ENCODE peak calls at places on chromosomes 3 and 15, in six cellular contexts. U is HFFc6; Q is NCI-H2171 treated with DMSO at 0.1 percent for 48 hours; A is activated CD8-positive, alpha-beta T cell treated with anti-CD3 and anti-CD28 coated beads for 36 hours; N is transverse colon; L is activated CD4-positive, alpha-beta T cell treated with anti-CD3 and anti-CD28 coated beads for 4 hours. W is an unnamed sample.

GRCh38 chr3:1439395-1439794 is 346.6 kb downstream of the CNTN6 start:
- DNase-seq in U (no peak), Q (peak; percentile 0), A (peak; percentile 30), N (peak; percentile 35), L (no peak), W (peak; percentile 25)

GRCh38 chr3:132343018-132343612 is 25.9 kb downstream of the ACP3 start:
- DNase-seq in U (peak; percentile 52), Q (peak; percentile 51), A (peak; percentile 43), N (peak; percentile 17), L (peak; percentile 8), W (peak; percentile 55)

GRCh38 chr3:52534281-52535183 is 875 bp upstream of the NT5DC2 start:
- DNase-seq in U (peak; percentile 38), Q (no peak), A (no peak), N (no peak), L (no peak), W (peak; percentile 28)

GRCh38 chr3:81339040-81339845 is 422.2 kb downstream of the GBE1 start:
- DNase-seq in U (no peak), Q (peak; percentile 1), A (no peak), N (no peak), L (no peak), W (no peak)

GRCh38 chr15:72231847-72232461 is 964 bp upstream of the PKM start:
- DNase-seq in U (peak; percentile 80), Q (peak; percentile 68), A (peak; percentile 68), N (peak; percentile 59), L (peak; percentile 63), W (peak; percentile 69)

GRCh38 chr3:36729204-36730056 is 34.9 kb downstream of the DCLK3 start:
- DNase-seq in U (peak; percentile 62), Q (peak; percentile 62), A (no peak), N (no peak), L (no peak), W (no peak)

GRCh38 chr3:130354430-130354829 is 9.0 kb downstream of the COL6A5 start:
- DNase-seq in U (no peak), Q (no peak), A (no peak), N (no peak), L (no peak), W (no peak)

GRCh38 chr3:174951023-174951422 is 91.9 kb downstream of the NAALADL2 start:
- DNase-seq in U (peak; percentile 68), Q (no peak), A (no peak), N (no peak), L (no peak), W (no peak)

GRCh38 chr15:59997070-59997701 is 6.9 kb upstream of the FOXB1 start:
- DNase-seq in U (no peak), Q (no peak), A (peak; percentile 86), N (no peak), L (peak; percentile 59), W (no peak)

GRCh38 chr3:123348-123747 is 73.2 kb upstream of the CHL1 start:
- DNase-seq in U (no peak), Q (no peak), A (no peak), N (no peak), L (no peak), W (no peak)

GRCh38 chr3:197795200-197795599 is 4.1 kb downstream of the LRCH3 start:
- DNase-seq in U (peak; percentile 48), Q (no peak), A (no peak), N (no peak), L (no peak), W (no peak)

GRCh38 chr15:65963358-65963757 is 94.1 kb downstream of the RAB11A start:
- DNase-seq in U (no peak), Q (no peak), A (no peak), N (no peak), L (no peak), W (no peak)

GRCh38 chr15:32861741-32862140 is 143.9 kb downstream of the GREM1 start:
- DNase-seq in U (peak; percentile 57), Q (peak; percentile 8), A (no peak), N (peak; percentile 22), L (no peak), W (peak; percentile 37)

GRCh38 chr3:24199305-24199704 is 254.2 kb downstream of the NR1D2 start:
- DNase-seq in U (no peak), Q (no peak), A (no peak), N (no peak), L (no peak), W (no peak)

GRCh38 chr3:140994316-140994715 is 52.7 kb downstream of the SLC25A36 start:
- DNase-seq in U (no peak), Q (no peak), A (no peak), N (no peak), L (no peak), W (no peak)

GRCh38 chr3:124995460-124995994 is 60.3 kb downstream of the HEG1 start:
- DNase-seq in U (peak; percentile 18), Q (peak; percentile 28), A (peak; percentile 54), N (peak; percentile 65), L (peak; percentile 41), W (peak; percentile 54)

GRCh38 chr3:71684752-71685151 is 40.5 kb downstream of the EIF4E3 start:
- DNase-seq in U (peak; percentile 85), Q (no peak), A (no peak), N (no peak), L (no peak), W (peak; percentile 31)

GRCh38 chr3:46477145-46477544 is 12.4 kb upstream of the LTF start:
- DNase-seq in U (no peak), Q (no peak), A (no peak), N (no peak), L (no peak), W (no peak)

GRCh38 chr15:55969582-55969981 is 23.8 kb downstream of the NEDD4 start:
- DNase-seq in U (no peak), Q (no peak), A (no peak), N (no peak), L (no peak), W (no peak)

GRCh38 chr3:72274511-72275295 is 489.8 kb upstream of the PROK2 start:
- DNase-seq in U (peak; percentile 60), Q (peak; percentile 78), A (no peak), N (peak; percentile 74), L (no peak), W (peak; percentile 77)

GRCh38 chr3:97680210-97680609 is 84.3 kb upstream of the ARL6 start:
- DNase-seq in U (no peak), Q (no peak), A (no peak), N (no peak), L (no peak), W (no peak)

GRCh38 chr3:113310960-113311359 is 99.6 kb downstream of the BOC start:
- DNase-seq in U (no peak), Q (no peak), A (no peak), N (no peak), L (no peak), W (no peak)

GRCh38 chr15:78406016-78406590 is 31.9 kb upstream of the IREB2 start:
- DNase-seq in U (no peak), Q (no peak), A (no peak), N (no peak), L (no peak), W (no peak)

GRCh38 chr3:63450634-63451363 is 172.7 kb downstream of the SYNPR start:
- DNase-seq in U (no peak), Q (no peak), A (no peak), N (peak; percentile 19), L (no peak), W (peak; percentile 41)

GRCh38 chr3:76698136-76698535 is 341.8 kb upstream of the ROBO2 start:
- DNase-seq in U (no peak), Q (no peak), A (no peak), N (no peak), L (no peak), W (no peak)

GRCh38 chr3:124434176-124434575 is 296.1 kb upstream of the UMPS start:
- DNase-seq in U (no peak), Q (no peak), A (no peak), N (no peak), L (no peak), W (no peak)

GRCh38 chr15:68230157-68231100 is 901 bp upstream of the CLN6 start:
- DNase-seq in U (peak; percentile 20), Q (peak; percentile 49), A (peak; percentile 55), N (peak; percentile 30), L (no peak), W (no peak)

GRCh38 chr3:144444061-144444460 is 472.4 kb downstream of the DIPK2A start:
- DNase-seq in U (no peak), Q (no peak), A (no peak), N (no peak), L (no peak), W (no peak)

GRCh38 chr15:80550219-80550909 is 144.7 kb upstream of the ABHD17C start:
- DNase-seq in U (peak; percentile 86), Q (no peak), A (no peak), N (no peak), L (no peak), W (no peak)

GRCh38 chr3:151816091-151816604 is 2.2 kb downstream of the AADAC start:
- DNase-seq in U (peak; percentile 38), Q (no peak), A (no peak), N (peak; percentile 14), L (no peak), W (peak; percentile 27)

GRCh38 chr3:44000586-44000985 is 241.1 kb upstream of the TOPAZ1 start:
- DNase-seq in U (peak; percentile 61), Q (no peak), A (no peak), N (no peak), L (no peak), W (no peak)

GRCh38 chr3:52495777-52496602 is 852 bp downstream of the STAB1 start:
- DNase-seq in U (peak; percentile 49), Q (no peak), A (no peak), N (no peak), L (no peak), W (no peak)

GRCh38 chr15:78873796-78874761 is 1.4 kb downstream of the MORF4L1 start:
- DNase-seq in U (no peak), Q (peak; percentile 67), A (peak; percentile 62), N (peak; percentile 24), L (no peak), W (peak; percentile 36)

GRCh38 chr3:13018561-13019242 is 54.5 kb downstream of the IQSEC1 start:
- DNase-seq in U (no peak), Q (no peak), A (no peak), N (peak; percentile 5), L (no peak), W (no peak)

GRCh38 chr15:61827131-61827530 is 233.1 kb downstream of the VPS13C start:
- DNase-seq in U (no peak), Q (peak; percentile 23), A (no peak), N (no peak), L (no peak), W (no peak)